ENCODE peak calls at places on chromosomes 4 and X, in eight cellular contexts. Y, X, E, M, P, B, F and D are unnamed samples.

GRCh38 chr4:60432911-60433310 is 767.2 kb upstream of the ADGRL3 start:
- DNase-seq in Y (no peak), X (no peak), E (no peak), M (no peak), P (no peak), B (no peak), F (no peak), D (no peak)

GRCh38 chr4:68466185-68466584 is 18.9 kb downstream of the TMPRSS11E start:
- DNase-seq in Y (peak), X (peak), E (peak), M (no peak), P (no peak), B (peak), F (no peak), D (no peak)

GRCh38 chrX:20637351-20637750 is 370.6 kb upstream of the RPS6KA3 start:
- DNase-seq in Y (peak), X (peak), E (peak), M (no peak), P (no peak), B (no peak), F (no peak), D (no peak)

GRCh38 chr4:86939737-86940141 is 4.9 kb downstream of the AFF1 start:
- DNase-seq in Y (peak), X (no peak), E (peak), M (no peak), P (peak), B (no peak), F (no peak), D (no peak)

GRCh38 chr4:109424093-109424818 is 9.4 kb upstream of the SEC24B start:
- DNase-seq in Y (no peak), X (no peak), E (no peak), M (no peak), P (no peak), B (no peak), F (no peak), D (no peak)

GRCh38 chr4:108889696-108890475 is 127.0 kb upstream of the ETNPPL start:
- DNase-seq in Y (peak), X (no peak), E (peak), M (no peak), P (no peak), B (no peak), F (no peak), D (no peak)

GRCh38 chrX:122113376-122113775 is 1066.0 kb downstream of the GLUD2 start:
- DNase-seq in Y (no peak), X (no peak), E (no peak), M (no peak), P (no peak), B (no peak), F (peak), D (no peak)

GRCh38 chr4:114867291-114867690 is 246.1 kb downstream of the NDST4 start:
- DNase-seq in Y (no peak), X (no peak), E (no peak), M (no peak), P (no peak), B (no peak), F (no peak), D (no peak)

GRCh38 chr4:72463724-72464123 is 105.3 kb downstream of the ADAMTS3 start:
- DNase-seq in Y (no peak), X (no peak), E (no peak), M (no peak), P (no peak), B (no peak), F (no peak), D (no peak)

DNA sequence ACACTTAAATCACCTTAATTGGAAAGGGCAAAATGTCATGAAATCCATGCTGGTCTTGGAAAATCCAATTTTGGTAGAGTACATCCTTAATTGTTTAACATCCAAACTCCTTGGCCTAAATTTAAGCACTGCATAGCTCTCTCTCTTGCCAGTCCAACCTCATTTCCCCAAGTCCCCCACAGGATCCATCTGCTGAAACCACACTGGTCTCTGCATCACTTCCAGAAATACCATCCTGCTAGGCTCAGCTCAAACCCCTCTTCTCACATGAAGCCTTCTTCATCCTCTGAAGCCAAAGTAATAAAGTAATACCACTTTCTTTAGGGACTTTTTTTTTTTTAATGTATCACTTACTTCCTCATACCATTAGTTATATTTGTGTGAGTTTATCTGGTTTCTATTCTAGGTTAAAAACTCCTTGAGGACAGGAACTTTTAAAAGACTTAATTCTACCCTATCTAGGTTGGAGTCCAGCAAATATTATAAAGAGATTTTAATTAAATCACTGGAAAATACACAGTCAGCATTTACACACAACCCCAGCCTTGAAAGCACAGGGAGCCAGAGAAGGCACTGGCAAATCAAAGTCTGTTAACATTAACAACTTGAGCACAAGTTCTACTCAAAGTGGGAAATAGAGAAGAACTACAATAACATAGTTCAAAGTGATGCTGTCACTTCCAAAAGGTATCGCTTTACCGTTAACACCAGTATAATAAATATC is 16.7 kb upstream of the KLF3 start:
- DNase-seq in Y (peak), X (no peak), E (no peak), M (no peak), P (no peak), B (no peak), F (no peak), D (no peak)
- H3K4me2 ChIP-seq in Y (no peak), X (no peak), E (no peak), M (no peak), P (no peak), B (no peak), F (no peak), D (no peak)

GRCh38 chr4:127687580-127687979 is 42.6 kb upstream of the SLC25A31 start:
- DNase-seq in Y (no peak), X (no peak), E (no peak), M (no peak), P (no peak), B (no peak), F (no peak), D (no peak)

GRCh38 chr4:127685292-127685691 is 44.9 kb upstream of the SLC25A31 start:
- DNase-seq in Y (peak), X (peak), E (peak), M (no peak), P (no peak), B (peak), F (no peak), D (no peak)

DNA sequence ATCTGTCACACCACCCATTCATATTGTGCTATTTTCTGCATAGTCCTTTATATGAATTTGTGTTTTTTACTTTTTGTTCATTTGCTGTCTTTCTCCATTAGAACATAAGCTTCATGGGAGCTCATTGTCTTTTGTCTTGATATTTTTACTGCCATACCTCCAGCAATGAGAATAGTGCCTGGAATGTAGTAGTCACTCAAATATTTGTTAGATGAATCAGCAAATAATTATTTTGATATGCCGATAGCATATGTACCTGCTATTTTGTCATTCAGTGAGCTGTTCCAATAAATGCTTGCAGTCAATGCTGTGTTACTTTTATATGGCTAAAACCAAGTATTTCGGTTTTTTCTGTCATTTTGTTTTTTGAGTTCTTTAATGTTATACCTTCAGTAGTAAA is 43.5 kb upstream of the SLC25A31 start:
- DNase-seq in Y (peak), X (peak), E (peak), M (no peak), P (no peak), B (peak), F (no peak), D (no peak)
- H3K4me2 ChIP-seq in Y (no peak), X (no peak), E (peak), M (no peak), P (no peak), B (peak), F (no peak), D (no peak)

GRCh38 chr4:188551156-188551555 is 411.9 kb downstream of the TRIML1 start:
- DNase-seq in Y (no peak), X (no peak), E (no peak), M (no peak), P (no peak), B (no peak), F (no peak), D (no peak)

GRCh38 chr4:188554413-188554812 is 415.2 kb downstream of the TRIML1 start:
- DNase-seq in Y (no peak), X (no peak), E (no peak), M (no peak), P (no peak), B (no peak), F (no peak), D (no peak)

DNA sequence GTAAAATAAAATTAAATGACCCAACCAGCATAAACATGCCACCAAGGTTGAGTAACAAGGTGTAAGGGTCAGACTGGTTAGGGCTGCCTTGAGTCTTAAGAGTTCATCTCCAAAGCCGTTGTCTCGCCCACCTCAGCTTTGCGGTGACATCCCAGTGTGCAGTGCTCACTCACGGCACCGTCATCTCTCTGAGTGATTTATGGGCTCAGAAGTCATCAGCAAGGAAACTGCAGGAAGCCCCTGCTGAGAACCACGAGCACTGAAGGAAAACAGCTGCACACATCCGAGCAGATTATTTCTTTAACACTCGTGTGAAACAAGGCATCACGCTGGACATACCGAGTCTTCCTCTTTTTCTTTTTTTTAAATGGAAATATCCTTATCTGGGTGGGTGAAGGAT is 411.1 kb downstream of the TRIML1 start:
- DNase-seq in Y (no peak), X (no peak), E (no peak), M (no peak), P (no peak), B (no peak), F (no peak), D (no peak)
- H3K4me2 ChIP-seq in Y (no peak), X (no peak), E (peak), M (no peak), P (no peak), B (no peak), F (no peak), D (no peak)

DNA sequence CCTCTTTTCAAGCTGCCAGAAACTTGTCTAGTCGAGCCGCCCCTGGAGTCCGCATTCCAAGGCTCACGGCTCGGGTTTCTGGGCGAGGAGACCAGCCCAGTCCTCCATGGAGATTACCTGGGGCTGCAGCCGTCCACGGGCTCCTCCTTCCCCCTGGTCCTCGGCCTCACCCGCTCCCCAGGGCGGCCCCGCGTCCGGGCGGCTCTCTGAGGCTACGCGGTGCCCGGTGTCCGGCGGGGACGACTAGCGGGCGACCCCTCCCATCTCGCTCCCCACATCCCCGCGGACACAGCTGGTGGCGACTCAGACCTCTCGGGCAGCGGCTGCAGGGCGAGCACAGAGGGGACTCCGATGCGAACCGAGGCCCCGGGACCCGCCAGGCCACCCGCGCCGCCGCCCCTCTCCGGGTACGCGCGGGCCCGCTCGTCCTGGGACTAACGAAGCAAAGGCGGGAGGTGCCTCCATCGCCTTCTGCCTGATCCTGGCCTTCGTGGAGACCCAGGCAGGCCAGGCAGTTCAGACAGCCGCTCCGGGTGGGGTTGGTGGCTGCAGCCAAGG is 159.4 kb downstream of the TRAM1L1 start:
- DNase-seq in Y (peak), X (no peak), E (peak), M (no peak), P (no peak), B (no peak), F (peak), D (peak)
- H3K4me2 ChIP-seq in Y (no peak), X (no peak), E (peak), M (no peak), P (no peak), B (no peak), F (peak), D (peak)

DNA sequence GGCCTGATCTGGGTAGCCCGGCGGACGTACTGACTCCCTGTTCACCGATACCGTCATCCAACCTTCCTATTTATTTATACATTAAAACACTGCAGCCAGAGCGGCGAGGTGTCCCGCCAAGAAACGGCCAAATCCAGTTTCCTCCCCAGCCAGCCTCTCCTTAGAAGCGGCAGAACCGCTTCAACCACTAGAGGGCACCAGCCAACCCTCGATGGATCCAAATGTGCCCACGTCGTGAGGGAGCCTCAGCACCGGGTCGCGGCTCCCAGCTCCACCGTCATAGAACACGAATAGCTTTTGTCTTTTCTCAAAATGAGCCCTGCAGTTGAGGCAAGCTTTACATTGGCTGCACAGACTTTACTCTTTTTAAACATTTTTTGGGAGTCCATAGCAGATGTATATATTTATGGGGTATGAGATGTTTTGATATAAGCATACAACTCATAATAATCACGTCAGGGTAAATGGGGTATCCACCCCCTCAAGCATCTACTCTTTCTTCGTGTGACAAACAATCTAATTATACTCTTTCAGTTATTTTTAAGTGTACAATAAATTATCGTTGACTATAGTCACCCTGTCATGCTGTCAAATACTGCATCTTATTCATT is 13.0 kb upstream of the HELT start:
- DNase-seq in Y (peak), X (peak), E (peak), M (peak), P (peak), B (peak), F (peak), D (peak)
- H3K4me2 ChIP-seq in Y (peak), X (peak), E (peak), M (peak), P (peak), B (peak), F (peak), D (peak)

DNA sequence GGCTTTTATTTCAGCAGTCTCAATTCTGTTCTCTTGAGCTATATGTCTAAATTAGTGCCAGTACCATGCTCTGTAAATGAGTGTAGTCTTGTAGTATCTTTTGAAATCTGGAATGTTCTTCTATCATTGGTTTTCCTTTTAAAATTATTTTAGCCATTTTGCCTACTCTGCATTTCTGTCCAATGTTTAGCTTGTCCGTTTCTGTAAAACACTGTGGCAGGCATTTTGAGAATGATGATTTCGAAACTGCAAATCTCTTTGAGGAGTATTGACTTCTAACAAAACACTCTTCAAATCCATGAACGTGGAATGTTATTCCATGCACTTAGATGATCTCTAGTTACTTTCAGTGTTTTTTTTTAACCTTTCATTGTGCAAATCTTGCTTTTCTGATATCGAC is 28.3 kb upstream of the PPP4R3C start:
- DNase-seq in Y (no peak), X (no peak), E (no peak), M (no peak), P (no peak), B (no peak), F (no peak), D (no peak)
- H3K4me2 ChIP-seq in Y (no peak), X (no peak), E (no peak), M (no peak), P (no peak), B (no peak), F (no peak), D (no peak)